ENCODE peak calls at places on chromosomes 1 and 21, in ten cellular contexts. One of them, this sample, is unnamed.

GRCh38 chr21:41973427-41973831 is 19.6 kb upstream of the C2CD2 start:
- DNase-seq in fibroblast of mammary gland: no peak
- DNase-seq in BJ: no peak
- DNase-seq in hepatocyte: no peak
- DNase-seq in brain microvascular endothelial cell: no peak
- DNase-seq in RWPE1: peak
- DNase-seq in foreskin fibroblast: no peak
- DNase-seq in CD8-positive, alpha-beta T cell: no peak
- DNase-seq in adrenal gland: peak
- DNase-seq in right atrium auricular region: peak
- DNase-seq in this sample: no peak

GRCh38 chr1:59556802-59557548 is 257.8 kb upstream of the HOOK1 start:
- DNase-seq in foreskin fibroblast: no peak
- DNase-seq in adrenal gland: no peak
- DNase-seq in BJ: no peak
- DNase-seq in brain microvascular endothelial cell: no peak
- DNase-seq in hepatocyte: peak
- DNase-seq in CD8-positive, alpha-beta T cell: no peak
- DNase-seq in fibroblast of mammary gland: no peak
- DNase-seq in RWPE1: no peak
- DNase-seq in right atrium auricular region: no peak
- DNase-seq in this sample: no peak

GRCh38 chr1:152654110-152654509 is 9.1 kb upstream of the LCE2D start:
- DNase-seq in adrenal gland: peak
- DNase-seq in RWPE1: peak
- DNase-seq in CD8-positive, alpha-beta T cell: no peak
- DNase-seq in foreskin fibroblast: peak
- DNase-seq in right atrium auricular region: no peak
- DNase-seq in hepatocyte: no peak
- DNase-seq in fibroblast of mammary gland: peak
- DNase-seq in BJ: no peak
- DNase-seq in brain microvascular endothelial cell: peak
- DNase-seq in this sample: peak

GRCh38 chr1:7643445-7643844 is 127.7 kb upstream of the VAMP3 start:
- DNase-seq in brain microvascular endothelial cell: no peak
- DNase-seq in foreskin fibroblast: no peak
- DNase-seq in BJ: no peak
- DNase-seq in fibroblast of mammary gland: no peak
- DNase-seq in right atrium auricular region: no peak
- DNase-seq in CD8-positive, alpha-beta T cell: no peak
- DNase-seq in RWPE1: no peak
- DNase-seq in adrenal gland: no peak
- DNase-seq in hepatocyte: peak
- DNase-seq in this sample: no peak

GRCh38 chr1:233081686-233082085 is 131.3 kb downstream of the NTPCR start:
- DNase-seq in foreskin fibroblast: peak
- DNase-seq in brain microvascular endothelial cell: no peak
- DNase-seq in adrenal gland: peak
- DNase-seq in BJ: no peak
- DNase-seq in fibroblast of mammary gland: no peak
- DNase-seq in RWPE1: no peak
- DNase-seq in CD8-positive, alpha-beta T cell: no peak
- DNase-seq in hepatocyte: no peak
- DNase-seq in right atrium auricular region: no peak
- DNase-seq in this sample: no peak

GRCh38 chr1:88175631-88176226 is 508.3 kb upstream of the PKN2 start:
- DNase-seq in foreskin fibroblast: no peak
- DNase-seq in brain microvascular endothelial cell: no peak
- DNase-seq in RWPE1: no peak
- DNase-seq in fibroblast of mammary gland: no peak
- DNase-seq in right atrium auricular region: no peak
- DNase-seq in adrenal gland: peak
- DNase-seq in BJ: no peak
- DNase-seq in hepatocyte: peak
- DNase-seq in CD8-positive, alpha-beta T cell: no peak
- DNase-seq in this sample: no peak

GRCh38 chr1:74395492-74395891 is 116.9 kb downstream of the LRRC53 start:
- DNase-seq in brain microvascular endothelial cell: peak
- DNase-seq in fibroblast of mammary gland: peak
- DNase-seq in foreskin fibroblast: no peak
- DNase-seq in hepatocyte: no peak
- DNase-seq in RWPE1: no peak
- DNase-seq in adrenal gland: no peak
- DNase-seq in CD8-positive, alpha-beta T cell: no peak
- DNase-seq in BJ: no peak
- DNase-seq in right atrium auricular region: no peak
- DNase-seq in this sample: no peak

GRCh38 chr1:225428066-225428878 is 434 bp upstream of the LBR start:
- DNase-seq in right atrium auricular region: peak
- DNase-seq in adrenal gland: peak
- DNase-seq in foreskin fibroblast: peak
- DNase-seq in hepatocyte: peak
- DNase-seq in RWPE1: peak
- DNase-seq in CD8-positive, alpha-beta T cell: peak
- DNase-seq in BJ: peak
- DNase-seq in fibroblast of mammary gland: peak
- DNase-seq in brain microvascular endothelial cell: peak
- DNase-seq in this sample: peak

GRCh38 chr1:161932668-161933067 is 91.0 kb downstream of the OLFML2B start:
- DNase-seq in foreskin fibroblast: no peak
- DNase-seq in BJ: no peak
- DNase-seq in hepatocyte: no peak
- DNase-seq in RWPE1: no peak
- DNase-seq in adrenal gland: peak
- DNase-seq in CD8-positive, alpha-beta T cell: no peak
- DNase-seq in fibroblast of mammary gland: peak
- DNase-seq in right atrium auricular region: peak
- DNase-seq in brain microvascular endothelial cell: no peak
- DNase-seq in this sample: no peak

GRCh38 chr1:48329489-48329888 is 107.0 kb downstream of the SLC5A9 start:
- DNase-seq in adrenal gland: no peak
- DNase-seq in RWPE1: no peak
- DNase-seq in CD8-positive, alpha-beta T cell: no peak
- DNase-seq in fibroblast of mammary gland: no peak
- DNase-seq in right atrium auricular region: no peak
- DNase-seq in brain microvascular endothelial cell: no peak
- DNase-seq in foreskin fibroblast: no peak
- DNase-seq in hepatocyte: no peak
- DNase-seq in BJ: no peak
- DNase-seq in this sample: no peak

GRCh38 chr1:239914827-239915231 is 176.9 kb upstream of the FMN2 start:
- DNase-seq in foreskin fibroblast: peak
- DNase-seq in brain microvascular endothelial cell: peak
- DNase-seq in CD8-positive, alpha-beta T cell: no peak
- DNase-seq in fibroblast of mammary gland: peak
- DNase-seq in RWPE1: peak
- DNase-seq in BJ: peak
- DNase-seq in adrenal gland: no peak
- DNase-seq in right atrium auricular region: no peak
- DNase-seq in hepatocyte: no peak
- DNase-seq in this sample: peak

GRCh38 chr1:226952121-226952441 is 12.0 kb downstream of the COQ8A start:
- DNase-seq in RWPE1: no peak
- DNase-seq in hepatocyte: no peak
- DNase-seq in BJ: no peak
- DNase-seq in adrenal gland: peak
- DNase-seq in foreskin fibroblast: no peak
- DNase-seq in CD8-positive, alpha-beta T cell: no peak
- DNase-seq in fibroblast of mammary gland: no peak
- DNase-seq in brain microvascular endothelial cell: no peak
- DNase-seq in right atrium auricular region: peak
- DNase-seq in this sample: no peak

GRCh38 chr1:75554870-75555269 is 56.0 kb downstream of the SLC44A5 start:
- DNase-seq in foreskin fibroblast: no peak
- DNase-seq in CD8-positive, alpha-beta T cell: no peak
- DNase-seq in adrenal gland: no peak
- DNase-seq in hepatocyte: no peak
- DNase-seq in brain microvascular endothelial cell: no peak
- DNase-seq in right atrium auricular region: no peak
- DNase-seq in BJ: no peak
- DNase-seq in RWPE1: no peak
- DNase-seq in fibroblast of mammary gland: no peak
- DNase-seq in this sample: no peak

GRCh38 chr1:196259291-196259690 is 348.9 kb downstream of the KCNT2 start:
- DNase-seq in foreskin fibroblast: no peak
- DNase-seq in RWPE1: no peak
- DNase-seq in fibroblast of mammary gland: no peak
- DNase-seq in BJ: no peak
- DNase-seq in hepatocyte: no peak
- DNase-seq in right atrium auricular region: no peak
- DNase-seq in adrenal gland: no peak
- DNase-seq in brain microvascular endothelial cell: no peak
- DNase-seq in CD8-positive, alpha-beta T cell: no peak
- DNase-seq in this sample: no peak

GRCh38 chr1:156964431-156964830 is 44.0 kb downstream of the LRRC71 start:
- DNase-seq in BJ: no peak
- DNase-seq in hepatocyte: no peak
- DNase-seq in CD8-positive, alpha-beta T cell: no peak
- DNase-seq in RWPE1: no peak
- DNase-seq in fibroblast of mammary gland: peak
- DNase-seq in foreskin fibroblast: peak
- DNase-seq in brain microvascular endothelial cell: no peak
- DNase-seq in adrenal gland: no peak
- DNase-seq in right atrium auricular region: no peak
- DNase-seq in this sample: no peak

GRCh38 chr1:244319283-244320132 is 132.2 kb downstream of the ADSS2 start:
- DNase-seq in foreskin fibroblast: peak
- DNase-seq in right atrium auricular region: no peak
- DNase-seq in BJ: peak
- DNase-seq in fibroblast of mammary gland: peak
- DNase-seq in brain microvascular endothelial cell: peak
- DNase-seq in hepatocyte: no peak
- DNase-seq in RWPE1: no peak
- DNase-seq in adrenal gland: no peak
- DNase-seq in CD8-positive, alpha-beta T cell: peak
- DNase-seq in this sample: no peak

GRCh38 chr1:240831191-240831631 is 219.3 kb upstream of the GREM2 start:
- DNase-seq in fibroblast of mammary gland: peak
- DNase-seq in CD8-positive, alpha-beta T cell: no peak
- DNase-seq in brain microvascular endothelial cell: peak
- DNase-seq in RWPE1: peak
- DNase-seq in foreskin fibroblast: peak
- DNase-seq in right atrium auricular region: no peak
- DNase-seq in adrenal gland: no peak
- DNase-seq in hepatocyte: no peak
- DNase-seq in BJ: peak
- DNase-seq in this sample: peak

DNA sequence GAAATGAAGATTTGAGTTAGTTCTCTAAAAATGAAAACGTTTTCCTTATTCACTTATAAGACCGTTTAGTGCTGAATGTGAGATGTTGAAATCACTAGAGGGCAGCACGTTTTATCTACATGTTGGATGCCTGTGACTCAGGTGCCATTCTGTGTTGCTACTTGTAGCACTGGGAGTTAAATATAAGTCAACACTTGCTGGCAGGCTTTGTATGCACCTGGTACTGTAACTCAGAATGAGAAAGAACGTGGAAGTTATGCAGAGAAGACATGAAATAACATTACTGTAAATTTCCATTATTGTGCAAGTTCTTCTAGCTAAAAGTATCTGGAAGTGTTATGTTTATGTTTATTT is 45.9 kb downstream of the MIGA1 start:
- DNase-seq in adrenal gland: peak
- DNase-seq in RWPE1: peak
- DNase-seq in fibroblast of mammary gland: peak
- DNase-seq in foreskin fibroblast: peak
- DNase-seq in BJ: peak
- DNase-seq in CD8-positive, alpha-beta T cell: no peak
- DNase-seq in brain microvascular endothelial cell: peak
- DNase-seq in right atrium auricular region: no peak
- DNase-seq in hepatocyte: peak
- DNase-seq in this sample: no peak
- TF ChIP-seq CTCF in adrenal gland: peak
- TF ChIP-seq CTCF in RWPE1: peak
- TF ChIP-seq CTCF in fibroblast of mammary gland: peak
- TF ChIP-seq CTCF in foreskin fibroblast: no peak
- TF ChIP-seq CTCF in BJ: peak
- TF ChIP-seq CTCF in CD8-positive, alpha-beta T cell: no peak
- TF ChIP-seq CTCF in brain microvascular endothelial cell: peak
- TF ChIP-seq CTCF in right atrium auricular region: peak
- TF ChIP-seq CTCF in hepatocyte: peak
- TF ChIP-seq CTCF in this sample: peak

DNA sequence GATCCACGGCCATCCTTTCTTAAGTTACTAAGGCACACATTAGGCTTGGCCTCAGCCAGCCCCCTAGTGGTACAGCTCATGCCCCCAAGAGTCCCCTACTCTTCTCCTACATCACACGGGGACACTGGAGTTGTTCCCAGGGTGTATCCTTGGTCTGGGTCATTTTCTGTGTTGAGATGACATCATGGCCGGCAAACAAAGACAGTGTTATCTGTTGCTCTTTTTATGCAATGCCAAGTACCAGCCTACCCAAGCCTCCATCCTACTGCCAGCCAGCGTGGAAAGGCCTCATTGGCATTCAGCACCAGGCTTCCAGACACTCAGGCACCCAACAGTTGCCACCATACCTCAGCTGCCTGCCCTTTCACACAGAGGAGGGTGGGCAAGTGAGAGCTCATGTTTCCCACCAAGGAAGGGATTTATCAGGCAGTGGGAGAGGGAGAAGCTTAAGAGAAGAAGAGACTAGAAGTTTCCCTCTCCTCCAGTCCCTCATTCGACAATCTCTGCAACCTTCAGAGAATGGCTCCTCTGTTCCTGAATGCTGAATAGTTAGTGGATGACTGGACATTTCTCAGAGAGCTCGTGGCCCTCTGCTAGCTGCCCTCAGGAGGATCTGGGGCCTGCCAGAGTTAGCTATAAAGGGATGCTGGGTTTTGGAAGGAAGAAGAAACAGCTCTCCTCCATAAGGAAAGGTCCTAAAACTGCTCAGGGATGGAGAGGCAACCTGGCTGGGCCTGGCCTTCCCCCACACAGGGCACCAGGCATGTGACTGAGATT is 17.7 kb downstream of the CBR1 start:
- DNase-seq in foreskin fibroblast: peak
- DNase-seq in adrenal gland: no peak
- DNase-seq in hepatocyte: no peak
- DNase-seq in BJ: no peak
- DNase-seq in RWPE1: no peak
- DNase-seq in fibroblast of mammary gland: no peak
- DNase-seq in CD8-positive, alpha-beta T cell: no peak
- DNase-seq in brain microvascular endothelial cell: no peak
- DNase-seq in right atrium auricular region: no peak
- DNase-seq in this sample: no peak
- TF ChIP-seq CTCF in foreskin fibroblast: no peak
- TF ChIP-seq CTCF in adrenal gland: no peak
- TF ChIP-seq CTCF in hepatocyte: no peak
- TF ChIP-seq CTCF in BJ: peak
- TF ChIP-seq CTCF in RWPE1: no peak
- TF ChIP-seq CTCF in fibroblast of mammary gland: no peak
- TF ChIP-seq CTCF in CD8-positive, alpha-beta T cell: no peak
- TF ChIP-seq CTCF in brain microvascular endothelial cell: peak
- TF ChIP-seq CTCF in right atrium auricular region: no peak
- TF ChIP-seq CTCF in this sample: no peak

GRCh38 chr1:83990734-83991133 is 8.2 kb downstream of the TTLL7 start:
- DNase-seq in hepatocyte: no peak
- DNase-seq in adrenal gland: no peak
- DNase-seq in right atrium auricular region: no peak
- DNase-seq in brain microvascular endothelial cell: no peak
- DNase-seq in foreskin fibroblast: no peak
- DNase-seq in fibroblast of mammary gland: no peak
- DNase-seq in CD8-positive, alpha-beta T cell: no peak
- DNase-seq in RWPE1: no peak
- DNase-seq in BJ: no peak
- DNase-seq in this sample: no peak
- TF ChIP-seq CTCF in hepatocyte: no peak
- TF ChIP-seq CTCF in adrenal gland: no peak
- TF ChIP-seq CTCF in right atrium auricular region: no peak
- TF ChIP-seq CTCF in brain microvascular endothelial cell: no peak
- TF ChIP-seq CTCF in foreskin fibroblast: no peak
- TF ChIP-seq CTCF in fibroblast of mammary gland: no peak
- TF ChIP-seq CTCF in CD8-positive, alpha-beta T cell: peak
- TF ChIP-seq CTCF in RWPE1: no peak
- TF ChIP-seq CTCF in BJ: no peak
- TF ChIP-seq CTCF in this sample: no peak

GRCh38 chr21:45366931-45367401 is 38.0 kb upstream of the COL18A1 start:
- DNase-seq in brain microvascular endothelial cell: peak
- DNase-seq in hepatocyte: peak
- DNase-seq in fibroblast of mammary gland: peak
- DNase-seq in RWPE1: no peak
- DNase-seq in BJ: no peak
- DNase-seq in adrenal gland: no peak
- DNase-seq in right atrium auricular region: peak
- DNase-seq in CD8-positive, alpha-beta T cell: no peak
- DNase-seq in foreskin fibroblast: peak
- DNase-seq in this sample: peak
- TF ChIP-seq CTCF in brain microvascular endothelial cell: peak
- TF ChIP-seq CTCF in hepatocyte: no peak
- TF ChIP-seq CTCF in fibroblast of mammary gland: peak
- TF ChIP-seq CTCF in RWPE1: no peak
- TF ChIP-seq CTCF in BJ: no peak
- TF ChIP-seq CTCF in adrenal gland: peak
- TF ChIP-seq CTCF in right atrium auricular region: peak
- TF ChIP-seq CTCF in CD8-positive, alpha-beta T cell: no peak
- TF ChIP-seq CTCF in foreskin fibroblast: no peak
- TF ChIP-seq CTCF in this sample: peak